ENCODE peak calls at places on chromosomes 2 and 18, in eight cellular contexts. L, Y, Z, K, I, C, N and A are unnamed samples.

GRCh38 chr18:53991805-53992204 is 232.7 kb downstream of the MBD2 start:
- DNase-seq in L (peak), Y (no peak), Z (no peak), K (no peak), I (no peak), C (peak), N (peak), A (no peak)

GRCh38 chr2:106175084-106175850 is 18.8 kb downstream of the UXS1 start:
- DNase-seq in L (no peak), Y (no peak), Z (no peak), K (no peak), I (no peak), C (no peak), N (no peak), A (no peak)

GRCh38 chr2:55088400-55088799 is 38.1 kb upstream of the RTN4 start:
- DNase-seq in L (no peak), Y (no peak), Z (no peak), K (no peak), I (no peak), C (peak), N (no peak), A (no peak)

GRCh38 chr18:58064406-58064998 is 20.5 kb downstream of the NEDD4L start:
- DNase-seq in L (no peak), Y (no peak), Z (no peak), K (no peak), I (no peak), C (peak), N (no peak), A (no peak)

GRCh38 chr2:102848366-102848839 is 86.6 kb downstream of the TMEM182 start:
- DNase-seq in L (peak), Y (peak), Z (no peak), K (peak), I (no peak), C (peak), N (peak), A (peak)

GRCh38 chr2:68765739-68766377 is 31.2 kb downstream of the ARHGAP25 start:
- DNase-seq in L (no peak), Y (no peak), Z (no peak), K (no peak), I (no peak), C (peak), N (no peak), A (no peak)

GRCh38 chr2:156436477-156437085 is 402 bp downstream of the GPD2 start:
- DNase-seq in L (peak), Y (no peak), Z (no peak), K (no peak), I (peak), C (peak), N (peak), A (peak)

GRCh38 chr2:132652501-132652900 is 17.5 kb downstream of the LYPD1 start:
- DNase-seq in L (no peak), Y (no peak), Z (no peak), K (no peak), I (no peak), C (no peak), N (no peak), A (no peak)

GRCh38 chr2:193988784-193989183 is 1668.2 kb upstream of the SLC39A10 start:
- DNase-seq in L (no peak), Y (no peak), Z (no peak), K (no peak), I (no peak), C (no peak), N (no peak), A (no peak)

GRCh38 chr18:52999633-53000032 is 659.6 kb downstream of the DCC start:
- DNase-seq in L (no peak), Y (no peak), Z (no peak), K (no peak), I (no peak), C (no peak), N (no peak), A (no peak)

GRCh38 chr18:63579643-63580042 is 7.5 kb upstream of the SERPINB13 start:
- DNase-seq in L (no peak), Y (no peak), Z (no peak), K (no peak), I (no peak), C (no peak), N (no peak), A (no peak)

GRCh38 chr2:148282201-148282600 is 261.3 kb downstream of the MBD5 start:
- DNase-seq in L (no peak), Y (no peak), Z (peak), K (no peak), I (no peak), C (peak), N (peak), A (no peak)

GRCh38 chr2:181309161-181309560 is 148.0 kb upstream of the ITGA4 start:
- DNase-seq in L (no peak), Y (no peak), Z (no peak), K (no peak), I (no peak), C (no peak), N (no peak), A (no peak)

GRCh38 chr2:42663106-42663755 is 94.8 kb downstream of the MTA3 start:
- DNase-seq in L (peak), Y (peak), Z (peak), K (no peak), I (peak), C (peak), N (peak), A (peak)

GRCh38 chr2:36329746-36330145 is 25.8 kb upstream of the CRIM1 start:
- DNase-seq in L (peak), Y (no peak), Z (no peak), K (no peak), I (no peak), C (peak), N (no peak), A (no peak)

GRCh38 chr2:1453561-1453960 is 40.3 kb downstream of the TPO start:
- DNase-seq in L (no peak), Y (no peak), Z (no peak), K (no peak), I (no peak), C (no peak), N (no peak), A (no peak)

GRCh38 chr2:121075641-121076500 is 209.1 kb downstream of the TFCP2L1 start:
- DNase-seq in L (no peak), Y (peak), Z (no peak), K (no peak), I (no peak), C (no peak), N (peak), A (no peak)

GRCh38 chr2:17813015-17813741 is 3.1 kb upstream of the MSGN1 start:
- DNase-seq in L (peak), Y (no peak), Z (peak), K (no peak), I (no peak), C (no peak), N (peak), A (no peak)